ENCODE peak calls at places on chromosomes 1 and 21, in nine cellular contexts. Q, C, H, R, B, M, Y, N and Z are unnamed samples.

GRCh38 chr21:46431448-46431847 is 27.2 kb upstream of the DIP2A start:
- DNase-seq in Q (no peak), C (no peak), H (no peak), R (no peak), B (no peak), M (no peak), Y (no peak), N (no peak), Z (no peak)

GRCh38 chr1:50969611-50970507 is at the start of gene CDKN2C:
- DNase-seq in Q (no peak), C (peak), H (peak), R (peak), B (peak), M (peak), Y (peak), N (peak), Z (peak)

GRCh38 chr21:16079830-16080229 is 350.0 kb downstream of the USP25 start:
- DNase-seq in Q (no peak), C (no peak), H (no peak), R (no peak), B (no peak), M (no peak), Y (peak), N (no peak), Z (no peak)

GRCh38 chr1:210819266-210819665 is 314.7 kb downstream of the KCNH1 start:
- DNase-seq in Q (no peak), C (no peak), H (no peak), R (no peak), B (no peak), M (no peak), Y (no peak), N (no peak), Z (no peak)

GRCh38 chr1:28646040-28646439 is 2.4 kb upstream of the RNU11 start:
- DNase-seq in Q (no peak), C (no peak), H (no peak), R (no peak), B (no peak), M (no peak), Y (no peak), N (no peak), Z (peak)

GRCh38 chr1:240399381-240399780 is 212.6 kb downstream of the GREM2 start:
- DNase-seq in Q (no peak), C (no peak), H (no peak), R (no peak), B (no peak), M (no peak), Y (peak), N (no peak), Z (no peak)

GRCh38 chr1:204077979-204078696 is 5.2 kb downstream of the SOX13 start:
- DNase-seq in Q (no peak), C (no peak), H (no peak), R (peak), B (no peak), M (no peak), Y (no peak), N (peak), Z (no peak)

GRCh38 chr1:16070640-16071355 is 2.7 kb downstream of the FAM131C start:
- DNase-seq in Q (no peak), C (no peak), H (no peak), R (no peak), B (no peak), M (no peak), Y (no peak), N (no peak), Z (no peak)

GRCh38 chr1:63362578-63362977 is 4.8 kb upstream of the ALG6 start:
- DNase-seq in Q (no peak), C (no peak), H (no peak), R (no peak), B (no peak), M (no peak), Y (no peak), N (no peak), Z (no peak)

GRCh38 chr1:59367269-59368006 is 70.5 kb downstream of the FGGY start:
- DNase-seq in Q (no peak), C (no peak), H (no peak), R (no peak), B (peak), M (no peak), Y (peak), N (no peak), Z (no peak)

GRCh38 chr1:43513471-43514173 is 17.1 kb upstream of the PTPRF start:
- DNase-seq in Q (no peak), C (no peak), H (no peak), R (no peak), B (no peak), M (no peak), Y (no peak), N (no peak), Z (no peak)

GRCh38 chr1:21966247-21967000 is 10.4 kb upstream of the CELA3B start:
- DNase-seq in Q (no peak), C (no peak), H (no peak), R (no peak), B (no peak), M (no peak), Y (peak), N (no peak), Z (peak)

GRCh38 chr1:226882631-226883409 is 12.4 kb downstream of the PSEN2 start:
- DNase-seq in Q (no peak), C (no peak), H (peak), R (no peak), B (no peak), M (peak), Y (no peak), N (no peak), Z (no peak)

GRCh38 chr1:55584521-55585401 is 369.6 kb upstream of the USP24 start:
- DNase-seq in Q (no peak), C (peak), H (no peak), R (no peak), B (no peak), M (no peak), Y (peak), N (peak), Z (no peak)

GRCh38 chr21:45290948-45291612 is 3.4 kb upstream of the POFUT2 start:
- DNase-seq in Q (no peak), C (no peak), H (no peak), R (no peak), B (no peak), M (no peak), Y (no peak), N (no peak), Z (no peak)

GRCh38 chr1:19616489-19616888 is 27.6 kb upstream of the NBL1 start:
- DNase-seq in Q (no peak), C (no peak), H (no peak), R (no peak), B (no peak), M (no peak), Y (no peak), N (no peak), Z (no peak)

GRCh38 chr1:234737915-234738314 is 127.9 kb upstream of the IRF2BP2 start:
- DNase-seq in Q (no peak), C (no peak), H (no peak), R (no peak), B (no peak), M (no peak), Y (no peak), N (no peak), Z (no peak)

GRCh38 chr1:78617615-78618026 is 2.6 kb upstream of the IFI44L start:
- DNase-seq in Q (no peak), C (no peak), H (peak), R (peak), B (peak), M (peak), Y (peak), N (peak), Z (peak)

GRCh38 chr1:170660281-170660713 is 3.6 kb upstream of the PRRX1 start:
- DNase-seq in Q (no peak), C (no peak), H (no peak), R (peak), B (no peak), M (no peak), Y (no peak), N (no peak), Z (no peak)

GRCh38 chr1:69930396-69930795 is 275.0 kb downstream of the LRRC40 start:
- DNase-seq in Q (no peak), C (no peak), H (no peak), R (no peak), B (no peak), M (no peak), Y (no peak), N (no peak), Z (no peak)

GRCh38 chr1:38029725-38030511 is 16.7 kb downstream of the POU3F1 start:
- DNase-seq in Q (no peak), C (no peak), H (peak), R (no peak), B (peak), M (peak), Y (peak), N (no peak), Z (no peak)

GRCh38 chr1:78519446-78519845 is 28.7 kb downstream of the PTGFR start:
- DNase-seq in Q (no peak), C (no peak), H (no peak), R (no peak), B (no peak), M (no peak), Y (no peak), N (no peak), Z (no peak)

GRCh38 chr1:39727221-39727931 is 11.3 kb upstream of the PPIE start:
- DNase-seq in Q (no peak), C (peak), H (no peak), R (no peak), B (no peak), M (no peak), Y (no peak), N (no peak), Z (no peak)

GRCh38 chr1:84996846-84997666 is at the start of gene MCOLN2:
- DNase-seq in Q (peak), C (no peak), H (peak), R (peak), B (peak), M (peak), Y (no peak), N (no peak), Z (no peak)